ENCODE peak calls at places on chromosome 2, in eight cellular contexts. One of them, this sample, is unnamed. For H3K9me3, the result is how much of the 10 kb centered on the place peaks cover.

GRCh38 chr2:26395394-26395793 is 6.3 kb upstream of the DRC1 start:
- DNase-seq in mesenchymal stem cell: no peak
- DNase-seq in left ventricle myocardium inferior: no peak
- DNase-seq in colonic mucosa: no peak
- DNase-seq in aorta: no peak
- DNase-seq in stomach: no peak
- DNase-seq in right cardiac atrium: no peak
- DNase-seq in upper lobe of right lung: no peak
- DNase-seq in this sample: no peak

GRCh38 chr2:101355561-101356130 is 31.7 kb downstream of the CREG2 start:
- DNase-seq in left ventricle myocardium inferior: no peak
- DNase-seq in stomach: no peak
- DNase-seq in upper lobe of right lung: no peak
- DNase-seq in right cardiac atrium: no peak
- DNase-seq in mesenchymal stem cell: no peak
- DNase-seq in colonic mucosa: no peak
- DNase-seq in aorta: no peak
- DNase-seq in this sample: no peak

GRCh38 chr2:127665267-127665893 is 9.9 kb downstream of the LIMS2 start:
- DNase-seq in stomach: no peak
- DNase-seq in colonic mucosa: no peak
- DNase-seq in mesenchymal stem cell: no peak
- DNase-seq in upper lobe of right lung: no peak
- DNase-seq in left ventricle myocardium inferior: no peak
- DNase-seq in right cardiac atrium: no peak
- DNase-seq in aorta: no peak
- DNase-seq in this sample: no peak

GRCh38 chr2:46984642-46985476 is 69.3 kb upstream of the MCFD2 start:
- DNase-seq in left ventricle myocardium inferior: peak
- DNase-seq in stomach: no peak
- DNase-seq in colonic mucosa: peak
- DNase-seq in aorta: peak
- DNase-seq in mesenchymal stem cell: peak
- DNase-seq in upper lobe of right lung: peak
- DNase-seq in right cardiac atrium: peak
- DNase-seq in this sample: peak

GRCh38 chr2:226993171-226993570 is 157.3 kb downstream of the RHBDD1 start:
- DNase-seq in upper lobe of right lung: no peak
- DNase-seq in stomach: no peak
- DNase-seq in colonic mucosa: no peak
- DNase-seq in mesenchymal stem cell: no peak
- DNase-seq in aorta: no peak
- DNase-seq in left ventricle myocardium inferior: no peak
- DNase-seq in right cardiac atrium: no peak
- DNase-seq in this sample: no peak

GRCh38 chr2:218897394-218898108 is 16.9 kb downstream of the WNT10A start:
- DNase-seq in stomach: no peak
- DNase-seq in mesenchymal stem cell: no peak
- DNase-seq in left ventricle myocardium inferior: no peak
- DNase-seq in upper lobe of right lung: no peak
- DNase-seq in right cardiac atrium: no peak
- DNase-seq in aorta: no peak
- DNase-seq in colonic mucosa: no peak
- DNase-seq in this sample: peak

GRCh38 chr2:75047907-75048625 is 89.6 kb downstream of the POLE4 start:
- DNase-seq in mesenchymal stem cell: peak
- DNase-seq in left ventricle myocardium inferior: no peak
- DNase-seq in upper lobe of right lung: no peak
- DNase-seq in aorta: no peak
- DNase-seq in right cardiac atrium: no peak
- DNase-seq in stomach: no peak
- DNase-seq in colonic mucosa: no peak
- DNase-seq in this sample: no peak

GRCh38 chr2:162480067-162480466 is 136.1 kb downstream of the GCA start:
- DNase-seq in mesenchymal stem cell: peak
- DNase-seq in stomach: no peak
- DNase-seq in colonic mucosa: no peak
- DNase-seq in upper lobe of right lung: no peak
- DNase-seq in right cardiac atrium: no peak
- DNase-seq in left ventricle myocardium inferior: no peak
- DNase-seq in aorta: no peak
- DNase-seq in this sample: no peak

GRCh38 chr2:98985905-98986666 is 50.1 kb upstream of the CRACDL start:
- DNase-seq in upper lobe of right lung: no peak
- DNase-seq in mesenchymal stem cell: no peak
- DNase-seq in aorta: no peak
- DNase-seq in stomach: no peak
- DNase-seq in right cardiac atrium: no peak
- DNase-seq in left ventricle myocardium inferior: no peak
- DNase-seq in colonic mucosa: no peak
- DNase-seq in this sample: no peak

GRCh38 chr2:203830294-203831055 is 37.1 kb upstream of the CTLA4 start:
- DNase-seq in mesenchymal stem cell: no peak
- DNase-seq in upper lobe of right lung: no peak
- DNase-seq in aorta: no peak
- DNase-seq in right cardiac atrium: no peak
- DNase-seq in left ventricle myocardium inferior: no peak
- DNase-seq in colonic mucosa: no peak
- DNase-seq in stomach: no peak
- DNase-seq in this sample: no peak

GRCh38 chr2:43083710-43084698 is 142.4 kb downstream of the ZFP36L2 start:
- DNase-seq in aorta: peak
- DNase-seq in right cardiac atrium: peak
- DNase-seq in left ventricle myocardium inferior: peak
- DNase-seq in mesenchymal stem cell: peak
- DNase-seq in stomach: no peak
- DNase-seq in colonic mucosa: no peak
- DNase-seq in upper lobe of right lung: no peak
- DNase-seq in this sample: no peak

GRCh38 chr2:222677981-222678380 is 6.5 kb downstream of the MOGAT1 start:
- DNase-seq in aorta: no peak
- DNase-seq in right cardiac atrium: no peak
- DNase-seq in mesenchymal stem cell: no peak
- DNase-seq in colonic mucosa: no peak
- DNase-seq in left ventricle myocardium inferior: no peak
- DNase-seq in stomach: no peak
- DNase-seq in upper lobe of right lung: no peak
- DNase-seq in this sample: no peak

GRCh38 chr2:191571163-191571769 is 106.7 kb upstream of the NABP1 start:
- DNase-seq in left ventricle myocardium inferior: no peak
- DNase-seq in right cardiac atrium: no peak
- DNase-seq in stomach: no peak
- DNase-seq in colonic mucosa: no peak
- DNase-seq in aorta: no peak
- DNase-seq in mesenchymal stem cell: peak
- DNase-seq in upper lobe of right lung: no peak
- DNase-seq in this sample: no peak

GRCh38 chr2:45876611-45877010 is 225.1 kb downstream of the PRKCE start:
- DNase-seq in right cardiac atrium: no peak
- DNase-seq in mesenchymal stem cell: no peak
- DNase-seq in aorta: no peak
- DNase-seq in left ventricle myocardium inferior: no peak
- DNase-seq in stomach: no peak
- DNase-seq in colonic mucosa: no peak
- DNase-seq in upper lobe of right lung: no peak
- DNase-seq in this sample: no peak

GRCh38 chr2:15728247-15728721 is 136.6 kb downstream of the DDX1 start:
- DNase-seq in upper lobe of right lung: no peak
- DNase-seq in colonic mucosa: no peak
- DNase-seq in left ventricle myocardium inferior: no peak
- DNase-seq in mesenchymal stem cell: no peak
- DNase-seq in aorta: no peak
- DNase-seq in right cardiac atrium: no peak
- DNase-seq in stomach: peak
- DNase-seq in this sample: no peak

GRCh38 chr2:212619954-212620353 is 81.4 kb upstream of the ERBB4 start:
- DNase-seq in left ventricle myocardium inferior: no peak
- DNase-seq in stomach: no peak
- DNase-seq in upper lobe of right lung: no peak
- DNase-seq in aorta: no peak
- DNase-seq in colonic mucosa: no peak
- DNase-seq in mesenchymal stem cell: no peak
- DNase-seq in right cardiac atrium: no peak
- DNase-seq in this sample: no peak

GRCh38 chr2:158782126-158782525 is 13.0 kb upstream of the DAPL1 start:
- DNase-seq in right cardiac atrium: no peak
- DNase-seq in aorta: no peak
- DNase-seq in mesenchymal stem cell: no peak
- DNase-seq in colonic mucosa: no peak
- DNase-seq in left ventricle myocardium inferior: no peak
- DNase-seq in stomach: no peak
- DNase-seq in upper lobe of right lung: no peak
- DNase-seq in this sample: no peak

GRCh38 chr2:128464456-128464855 is 145.8 kb upstream of the HS6ST1 start:
- DNase-seq in right cardiac atrium: no peak
- DNase-seq in aorta: no peak
- DNase-seq in stomach: no peak
- DNase-seq in left ventricle myocardium inferior: no peak
- DNase-seq in mesenchymal stem cell: no peak
- DNase-seq in colonic mucosa: peak
- DNase-seq in upper lobe of right lung: no peak
- DNase-seq in this sample: no peak

GRCh38 chr2:41500895-41501294 is 546.9 kb upstream of the PKDCC start:
- DNase-seq in aorta: no peak
- DNase-seq in right cardiac atrium: no peak
- DNase-seq in upper lobe of right lung: no peak
- DNase-seq in left ventricle myocardium inferior: no peak
- DNase-seq in colonic mucosa: no peak
- DNase-seq in stomach: no peak
- DNase-seq in mesenchymal stem cell: no peak
- DNase-seq in this sample: no peak
- H3K9me3 ChIP-seq in aorta: under half
- H3K9me3 ChIP-seq in right cardiac atrium: under half
- H3K9me3 ChIP-seq in upper lobe of right lung: under half
- H3K9me3 ChIP-seq in left ventricle myocardium inferior: half or more
- H3K9me3 ChIP-seq in colonic mucosa: under half
- H3K9me3 ChIP-seq in stomach: under half
- H3K9me3 ChIP-seq in mesenchymal stem cell: half or more
- H3K9me3 ChIP-seq in this sample: under half

GRCh38 chr2:233698740-233699139 is 6.0 kb downstream of the UGT1A6 start:
- DNase-seq in mesenchymal stem cell: no peak
- DNase-seq in right cardiac atrium: no peak
- DNase-seq in stomach: no peak
- DNase-seq in left ventricle myocardium inferior: no peak
- DNase-seq in upper lobe of right lung: no peak
- DNase-seq in aorta: no peak
- DNase-seq in colonic mucosa: no peak
- DNase-seq in this sample: no peak

GRCh38 chr2:233705911-233706506 is 6.7 kb upstream of the UGT1A5 start:
- DNase-seq in right cardiac atrium: no peak
- DNase-seq in colonic mucosa: no peak
- DNase-seq in left ventricle myocardium inferior: no peak
- DNase-seq in stomach: peak
- DNase-seq in aorta: no peak
- DNase-seq in upper lobe of right lung: peak
- DNase-seq in mesenchymal stem cell: no peak
- DNase-seq in this sample: no peak

GRCh38 chr2:233699424-233700027 is 6.8 kb downstream of the UGT1A6 start:
- DNase-seq in colonic mucosa: no peak
- DNase-seq in mesenchymal stem cell: peak
- DNase-seq in right cardiac atrium: no peak
- DNase-seq in aorta: no peak
- DNase-seq in left ventricle myocardium inferior: no peak
- DNase-seq in stomach: no peak
- DNase-seq in upper lobe of right lung: no peak
- DNase-seq in this sample: no peak

GRCh38 chr2:233700028-233700635 is 7.4 kb downstream of the UGT1A6 start:
- DNase-seq in left ventricle myocardium inferior: no peak
- DNase-seq in colonic mucosa: no peak
- DNase-seq in stomach: peak
- DNase-seq in aorta: no peak
- DNase-seq in upper lobe of right lung: no peak
- DNase-seq in right cardiac atrium: no peak
- DNase-seq in mesenchymal stem cell: peak
- DNase-seq in this sample: no peak
- H3K9me3 ChIP-seq in left ventricle myocardium inferior: under half
- H3K9me3 ChIP-seq in colonic mucosa: under half
- H3K9me3 ChIP-seq in stomach: under half
- H3K9me3 ChIP-seq in aorta: under half
- H3K9me3 ChIP-seq in upper lobe of right lung: under half
- H3K9me3 ChIP-seq in right cardiac atrium: under half
- H3K9me3 ChIP-seq in mesenchymal stem cell: under half
- H3K9me3 ChIP-seq in this sample: under half

GRCh38 chr2:133198678-133199077 is 369.6 kb downstream of the NCKAP5 start:
- DNase-seq in stomach: no peak
- DNase-seq in aorta: no peak
- DNase-seq in colonic mucosa: no peak
- DNase-seq in mesenchymal stem cell: no peak
- DNase-seq in right cardiac atrium: no peak
- DNase-seq in left ventricle myocardium inferior: no peak
- DNase-seq in upper lobe of right lung: no peak
- DNase-seq in this sample: no peak

GRCh38 chr2:133193544-133193943 is 374.7 kb downstream of the NCKAP5 start:
- DNase-seq in right cardiac atrium: no peak
- DNase-seq in colonic mucosa: no peak
- DNase-seq in upper lobe of right lung: no peak
- DNase-seq in stomach: no peak
- DNase-seq in mesenchymal stem cell: no peak
- DNase-seq in aorta: no peak
- DNase-seq in left ventricle myocardium inferior: no peak
- DNase-seq in this sample: no peak

GRCh38 chr2:133194068-133194655 is 374.1 kb downstream of the NCKAP5 start:
- DNase-seq in aorta: no peak
- DNase-seq in stomach: no peak
- DNase-seq in upper lobe of right lung: no peak
- DNase-seq in left ventricle myocardium inferior: no peak
- DNase-seq in right cardiac atrium: no peak
- DNase-seq in colonic mucosa: no peak
- DNase-seq in mesenchymal stem cell: no peak
- DNase-seq in this sample: no peak

GRCh38 chr2:133194777-133195335 is 373.4 kb downstream of the NCKAP5 start:
- DNase-seq in mesenchymal stem cell: no peak
- DNase-seq in aorta: no peak
- DNase-seq in left ventricle myocardium inferior: no peak
- DNase-seq in right cardiac atrium: no peak
- DNase-seq in colonic mucosa: no peak
- DNase-seq in upper lobe of right lung: no peak
- DNase-seq in stomach: no peak
- DNase-seq in this sample: no peak

DNA sequence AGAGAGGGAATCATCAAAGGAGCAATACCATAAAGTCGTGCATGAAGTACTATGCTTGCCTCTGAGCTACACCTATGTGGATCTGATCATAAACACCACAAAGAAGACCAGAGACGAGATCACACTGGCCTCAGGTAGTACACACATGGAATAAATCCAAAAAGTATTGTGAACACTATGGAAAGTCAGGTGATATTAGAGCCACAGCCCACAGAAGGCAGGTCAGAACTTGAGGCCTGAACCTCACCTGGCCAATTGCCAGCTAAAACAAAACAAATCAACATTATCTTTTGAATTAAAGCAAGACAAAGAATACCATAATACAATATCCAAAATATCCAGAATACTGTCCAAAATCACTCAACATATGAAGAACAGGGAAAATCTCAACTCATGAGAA is 371.1 kb downstream of the NCKAP5 start:
- DNase-seq in upper lobe of right lung: no peak
- DNase-seq in stomach: no peak
- DNase-seq in mesenchymal stem cell: no peak
- DNase-seq in aorta: no peak
- DNase-seq in right cardiac atrium: no peak
- DNase-seq in colonic mucosa: no peak
- DNase-seq in left ventricle myocardium inferior: no peak
- DNase-seq in this sample: no peak
- H3K9me3 ChIP-seq in upper lobe of right lung: under half
- H3K9me3 ChIP-seq in stomach: under half
- H3K9me3 ChIP-seq in mesenchymal stem cell: under half
- H3K9me3 ChIP-seq in aorta: under half
- H3K9me3 ChIP-seq in right cardiac atrium: under half
- H3K9me3 ChIP-seq in colonic mucosa: under half
- H3K9me3 ChIP-seq in left ventricle myocardium inferior: under half
- H3K9me3 ChIP-seq in this sample: under half

GRCh38 chr2:37851828-37852584 is 73.1 kb upstream of the RMDN2 start:
- DNase-seq in left ventricle myocardium inferior: no peak
- DNase-seq in right cardiac atrium: no peak
- DNase-seq in upper lobe of right lung: no peak
- DNase-seq in mesenchymal stem cell: no peak
- DNase-seq in colonic mucosa: no peak
- DNase-seq in aorta: no peak
- DNase-seq in stomach: no peak
- DNase-seq in this sample: no peak
- H3K9me3 ChIP-seq in left ventricle myocardium inferior: under half
- H3K9me3 ChIP-seq in right cardiac atrium: under half
- H3K9me3 ChIP-seq in upper lobe of right lung: under half
- H3K9me3 ChIP-seq in mesenchymal stem cell: under half
- H3K9me3 ChIP-seq in colonic mucosa: under half
- H3K9me3 ChIP-seq in aorta: under half
- H3K9me3 ChIP-seq in stomach: under half
- H3K9me3 ChIP-seq in this sample: under half

This sample was measured in spleen.